ENCODE peak calls at places on chromosomes 11 and 22, in nine cellular contexts. X is fibroblast of lung, C is PC-9, Y is K562, O is GM23248, V is PC-3, U is mammary epithelial cell, G is hepatocyte, A is neural progenitor cell. H is an unnamed sample.
A peak's percentile ranks its signal among the peaks of the same experiment; 100 is the strongest.

GRCh38 chr11:13169709-13170108 is 107.9 kb upstream of the BMAL1 start:
- DNase-seq in V (peak; percentile 85), A (no peak), U (peak; percentile 85), O (peak; percentile 86), G (no peak), X (peak; percentile 95), Y (no peak), C (peak; percentile 32), H (no peak)

GRCh38 chr11:65503923-65504670 is 5.3 kb downstream of the MALAT1 start:
- DNase-seq in C (no peak), U (peak; percentile 43), A (no peak), Y (no peak), O (peak; percentile 79), V (no peak), X (peak; percentile 56), G (peak; percentile 61), H (no peak)

GRCh38 chr11:95566151-95566670 is 223.4 kb downstream of the FAM76B start:
- DNase-seq in A (no peak), Y (no peak), X (peak; percentile 29), C (no peak), G (no peak), V (no peak), U (no peak), O (no peak), H (peak; percentile 44)

GRCh38 chr11:130131957-130132850 is 27.4 kb upstream of the ST14 start:
- DNase-seq in G (peak; percentile 83), V (peak; percentile 92), Y (peak; percentile 78), O (peak; percentile 78), C (peak; percentile 51), X (peak; percentile 41), A (peak; percentile 68), U (peak; percentile 65), H (peak; percentile 37)

GRCh38 chr11:14974723-14975587 is 2.8 kb upstream of the CALCA start:
- DNase-seq in U (peak; percentile 33), Y (peak; percentile 54), A (peak; percentile 84), V (peak; percentile 47), O (peak; percentile 64), C (peak; percentile 9), G (peak; percentile 64), X (peak; percentile 16), H (no peak)

GRCh38 chr11:11946180-11946579 is 62.2 kb downstream of the DKK3 start:
- DNase-seq in Y (no peak), U (no peak), O (peak; percentile 79), A (no peak), V (peak; percentile 79), G (no peak), X (peak; percentile 71), C (no peak), H (no peak)

GRCh38 chr22:49598338-49598737 is 229.3 kb downstream of the BRD1 start:
- DNase-seq in G (no peak), Y (no peak), U (no peak), A (no peak), V (no peak), X (no peak), O (no peak), C (no peak), H (no peak)

GRCh38 chr11:96187779-96188624 is 155.0 kb downstream of the MAML2 start:
- DNase-seq in A (no peak), U (peak; percentile 82), C (peak; percentile 67), Y (no peak), G (peak; percentile 38), O (peak; percentile 95), V (peak; percentile 92), X (peak; percentile 97), H (no peak)

GRCh38 chr22:22410677-22411076 is 97.9 kb downstream of the ZNF280B start:
- DNase-seq in O (no peak), Y (no peak), C (no peak), X (no peak), A (no peak), G (no peak), U (no peak), V (no peak), H (no peak)
- TF ChIP-seq EZH2 in O (no peak), Y (no peak), C (no peak), X (no peak), A (no peak), G (no peak), U (no peak), V (no peak), H (no peak)

GRCh38 chr22:41916745-41917358 is 2.0 kb upstream of the SHISA8 start:
- DNase-seq in V (no peak), X (no peak), U (no peak), C (no peak), G (no peak), Y (no peak), O (no peak), A (no peak), H (no peak)

GRCh38 chr22:41915783-41916493 is 1.1 kb upstream of the SHISA8 start:
- DNase-seq in A (peak; percentile 32), U (no peak), X (no peak), V (no peak), G (no peak), C (no peak), O (no peak), Y (no peak), H (no peak)

GRCh38 chr22:41913842-41914534 is 886 bp downstream of the SHISA8 start:
- DNase-seq in X (no peak), G (no peak), C (no peak), A (peak; percentile 74), V (no peak), Y (no peak), U (no peak), O (peak; percentile 18), H (no peak)

GRCh38 chr22:41914611-41915034 is 251 bp downstream of the SHISA8 start:
- DNase-seq in Y (no peak), G (no peak), C (no peak), O (no peak), A (peak; percentile 58), U (no peak), V (no peak), X (no peak), H (no peak)

DNA sequence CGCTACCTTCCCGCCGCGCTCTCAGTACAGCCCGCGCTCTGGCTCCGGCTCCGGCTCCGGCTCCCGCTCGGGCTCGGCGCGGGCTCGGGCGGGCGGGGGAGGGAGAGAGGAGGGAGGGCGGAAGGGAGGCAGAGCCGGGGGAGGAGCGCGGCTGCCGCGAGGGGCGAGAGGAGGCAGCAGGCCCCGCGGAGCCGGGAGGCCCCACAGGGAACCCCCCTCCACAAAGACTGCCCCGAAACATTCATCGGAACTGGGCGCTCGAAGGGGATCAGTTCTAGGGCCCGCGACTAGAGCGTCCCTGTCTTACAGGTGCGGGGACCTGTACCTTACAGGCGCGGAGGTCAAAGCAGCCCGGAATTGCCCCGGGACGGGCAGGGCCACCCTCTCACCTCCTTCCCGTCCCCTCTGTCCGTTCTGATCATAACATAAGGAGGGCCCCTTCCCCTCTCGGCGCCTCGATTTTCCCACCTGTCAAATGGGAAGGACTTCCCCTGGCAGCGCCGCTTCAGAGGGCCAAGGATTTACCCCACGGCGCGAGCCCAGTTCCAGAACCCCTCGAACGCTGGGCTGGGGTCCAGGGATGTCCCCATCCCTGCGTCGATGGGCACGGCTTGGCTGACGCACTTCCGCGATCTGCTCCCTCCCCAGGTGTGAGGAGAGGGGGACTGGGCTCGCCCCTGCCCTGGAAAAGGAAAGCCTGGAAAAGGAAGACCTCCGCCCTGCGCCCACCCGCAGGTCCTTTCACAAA is at the start of gene SHISA8:
- DNase-seq in G (peak; percentile 80), A (peak; percentile 79), Y (peak; percentile 72), U (peak; percentile 32), O (peak; percentile 71), V (peak; percentile 43), X (peak; percentile 39), C (peak; percentile 47), H (no peak)
- TF ChIP-seq EZH2 in G (peak; percentile 70), A (peak; percentile 79), Y (no peak), U (no peak), O (peak; percentile 64), V (no peak), X (peak; percentile 89), C (no peak), H (no peak)

GRCh38 chr22:45007247-45007945 is 2.4 kb downstream of the PHF21B start:
- DNase-seq in A (peak; percentile 96), O (peak; percentile 43), Y (peak; percentile 51), G (peak; percentile 87), U (peak; percentile 19), C (no peak), V (no peak), X (peak; percentile 55), H (no peak)

GRCh38 chr22:45007946-45008852 is 1.6 kb downstream of the PHF21B start:
- DNase-seq in Y (peak; percentile 28), U (peak; percentile 16), V (no peak), O (peak; percentile 18), C (no peak), G (peak; percentile 25), X (peak; percentile 15), A (peak; percentile 89), H (no peak)

GRCh38 chr22:45008853-45009751 is 703 bp downstream of the PHF21B start:
- DNase-seq in O (peak; percentile 32), V (no peak), Y (peak; percentile 7), A (peak; percentile 59), U (peak; percentile 33), C (no peak), G (peak; percentile 32), X (no peak), H (no peak)

GRCh38 chr22:45006873-45007246 is 2.9 kb downstream of the PHF21B start:
- DNase-seq in Y (peak; percentile 11), U (no peak), G (peak; percentile 69), V (no peak), X (no peak), O (no peak), A (peak; percentile 84), C (no peak), H (no peak)

DNA sequence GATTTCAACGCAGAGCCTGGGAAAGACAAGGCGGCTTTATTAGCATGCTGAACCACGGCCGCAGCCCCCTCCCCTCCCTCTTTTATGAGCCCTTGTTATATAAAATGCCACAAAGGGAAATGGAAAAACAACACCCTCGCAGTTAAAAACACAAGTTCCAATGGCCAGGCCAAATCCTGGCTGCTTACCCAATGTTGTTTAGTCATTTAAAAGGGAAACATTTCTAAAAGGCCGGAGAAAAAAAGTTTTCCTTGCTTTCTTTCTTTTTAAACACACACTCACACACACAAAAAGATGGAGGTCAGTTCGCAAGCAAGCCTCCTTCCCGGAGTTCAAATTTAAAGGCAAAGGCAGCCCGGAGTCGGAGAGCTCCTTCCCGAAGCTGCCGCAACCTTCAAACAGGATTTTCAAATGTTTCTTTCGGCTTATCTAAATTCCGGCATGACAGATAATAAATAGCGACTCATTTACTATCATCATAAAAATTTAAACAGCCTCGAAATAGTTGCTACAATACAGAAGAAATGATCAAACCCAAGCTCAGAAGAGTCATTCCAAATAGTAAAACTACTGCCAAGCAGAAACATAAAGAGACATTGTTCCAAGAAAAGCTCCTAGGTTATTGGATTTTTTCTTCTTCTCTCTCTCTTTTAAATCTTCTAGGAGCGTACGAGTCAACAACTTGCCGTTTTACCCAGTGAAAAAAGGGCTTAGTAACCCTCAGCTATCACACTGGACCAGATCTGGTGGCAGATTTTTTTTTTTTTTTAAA is 3.5 kb downstream of the PHF21B start:
- DNase-seq in A (no peak), V (no peak), C (no peak), G (peak; percentile 37), X (no peak), Y (no peak), U (no peak), O (peak; percentile 6), H (no peak)
- TF ChIP-seq EZH2 in A (no peak), V (no peak), C (no peak), G (no peak), X (no peak), Y (no peak), U (peak; percentile 59), O (peak; percentile 94), H (no peak)

GRCh38 chr22:23569291-23569690 is 10.8 kb downstream of the IGLL1 start:
- DNase-seq in C (no peak), X (no peak), A (no peak), G (no peak), O (no peak), Y (no peak), U (no peak), V (no peak), H (no peak)

GRCh38 chr22:23564276-23564675 is 15.8 kb downstream of the IGLL1 start:
- DNase-seq in C (no peak), U (no peak), X (no peak), V (no peak), A (no peak), Y (no peak), G (no peak), O (no peak), H (no peak)

GRCh38 chr22:23565288-23565941 is 14.7 kb downstream of the IGLL1 start:
- DNase-seq in C (no peak), Y (no peak), G (peak; percentile 26), O (no peak), V (no peak), X (no peak), U (no peak), A (peak; percentile 57), H (no peak)

GRCh38 chr22:23565942-23566715 is 14.0 kb downstream of the IGLL1 start:
- DNase-seq in G (peak; percentile 69), X (no peak), A (peak; percentile 67), C (no peak), O (no peak), U (no peak), Y (no peak), V (no peak), H (no peak)

GRCh38 chr22:23566716-23567475 is 13.2 kb downstream of the IGLL1 start:
- DNase-seq in O (no peak), A (no peak), Y (no peak), C (no peak), G (no peak), V (no peak), U (no peak), X (no peak), H (no peak)
- TF ChIP-seq EZH2 in O (no peak), A (no peak), Y (no peak), C (no peak), G (no peak), V (no peak), U (no peak), X (peak; percentile 62), H (no peak)